ENCODE peak calls at places on chromosomes 3 and 15, in five cellular contexts. One of them, this sample, is unnamed.

GRCh38 chr15:41943543-41944312 is 28.6 kb downstream of the EHD4 start:
- DNase-seq in HepG2: no peak
- DNase-seq in H1: no peak
- DNase-seq in K562: no peak
- DNase-seq in GM12878: no peak
- DNase-seq in this sample: no peak

GRCh38 chr3:56137406-56137805 is 330.9 kb downstream of the ERC2 start:
- DNase-seq in HepG2: no peak
- DNase-seq in H1: no peak
- DNase-seq in K562: no peak
- DNase-seq in GM12878: no peak
- DNase-seq in this sample: no peak

GRCh38 chr15:81235781-81236507 is 39.3 kb downstream of the IL16 start:
- DNase-seq in HepG2: no peak
- DNase-seq in H1: no peak
- DNase-seq in K562: peak; percentile 23
- DNase-seq in GM12878: no peak
- DNase-seq in this sample: no peak

GRCh38 chr3:121748638-121749275 is 784 bp downstream of the GOLGB1 start:
- DNase-seq in HepG2: peak; percentile 74
- DNase-seq in H1: no peak
- DNase-seq in K562: peak; percentile 54
- DNase-seq in GM12878: no peak
- DNase-seq in this sample: peak; percentile 68

GRCh38 chr3:57956119-57956832 is 51.9 kb upstream of the FLNB start:
- DNase-seq in HepG2: no peak
- DNase-seq in H1: no peak
- DNase-seq in K562: no peak
- DNase-seq in GM12878: no peak
- DNase-seq in this sample: peak; percentile 11

GRCh38 chr3:61448378-61448777 is 113.0 kb upstream of the PTPRG start:
- DNase-seq in HepG2: no peak
- DNase-seq in H1: no peak
- DNase-seq in K562: no peak
- DNase-seq in GM12878: no peak
- DNase-seq in this sample: no peak

GRCh38 chr3:71441925-71442620 is 141.5 kb downstream of the FOXP1 start:
- DNase-seq in HepG2: no peak
- DNase-seq in H1: no peak
- DNase-seq in K562: no peak
- DNase-seq in GM12878: no peak
- DNase-seq in this sample: no peak

GRCh38 chr3:17942856-17943255 is 200.4 kb upstream of the TBC1D5 start:
- DNase-seq in HepG2: no peak
- DNase-seq in H1: no peak
- DNase-seq in K562: no peak
- DNase-seq in GM12878: no peak
- DNase-seq in this sample: no peak

GRCh38 chr15:42880121-42880520 is 40.5 kb downstream of the TTBK2 start:
- DNase-seq in HepG2: no peak
- DNase-seq in H1: no peak
- DNase-seq in K562: no peak
- DNase-seq in GM12878: no peak
- DNase-seq in this sample: no peak

GRCh38 chr3:61634678-61635077 is 73.3 kb downstream of the PTPRG start:
- DNase-seq in HepG2: peak; percentile 63
- DNase-seq in H1: no peak
- DNase-seq in K562: no peak
- DNase-seq in GM12878: no peak
- DNase-seq in this sample: no peak

GRCh38 chr3:122772827-122773226 is 20.8 kb downstream of the HSPBAP1 start:
- DNase-seq in HepG2: no peak
- DNase-seq in H1: no peak
- DNase-seq in K562: no peak
- DNase-seq in GM12878: no peak
- DNase-seq in this sample: no peak

GRCh38 chr3:150737874-150738679 is 24.9 kb downstream of the SIAH2 start:
- DNase-seq in HepG2: peak; percentile 96
- DNase-seq in H1: no peak
- DNase-seq in K562: peak; percentile 89
- DNase-seq in GM12878: peak; percentile 57
- DNase-seq in this sample: peak; percentile 22

GRCh38 chr3:190261015-190261414 is 61.2 kb downstream of the CLDN1 start:
- DNase-seq in HepG2: no peak
- DNase-seq in H1: no peak
- DNase-seq in K562: no peak
- DNase-seq in GM12878: no peak
- DNase-seq in this sample: no peak

GRCh38 chr3:58161435-58162398 is 49.1 kb downstream of the DNASE1L3 start:
- DNase-seq in HepG2: no peak
- DNase-seq in H1: no peak
- DNase-seq in K562: peak; percentile 94
- DNase-seq in GM12878: no peak
- DNase-seq in this sample: no peak

GRCh38 chr3:55619186-55619808 is 132.2 kb upstream of the WNT5A start:
- DNase-seq in HepG2: no peak
- DNase-seq in H1: no peak
- DNase-seq in K562: no peak
- DNase-seq in GM12878: no peak
- DNase-seq in this sample: no peak

GRCh38 chr15:38702178-38702912 is 137.7 kb upstream of the RASGRP1 start:
- DNase-seq in HepG2: peak; percentile 44
- DNase-seq in H1: no peak
- DNase-seq in K562: no peak
- DNase-seq in GM12878: no peak
- DNase-seq in this sample: peak; percentile 37

GRCh38 chr15:42736178-42736792 is 643 bp downstream of the CDAN1 start:
- DNase-seq in HepG2: no peak
- DNase-seq in H1: no peak
- DNase-seq in K562: peak; percentile 24
- DNase-seq in GM12878: no peak
- DNase-seq in this sample: peak; percentile 43

GRCh38 chr3:39128951-39129350 is 21.5 kb downstream of the TTC21A start:
- DNase-seq in HepG2: no peak
- DNase-seq in H1: no peak
- DNase-seq in K562: no peak
- DNase-seq in GM12878: no peak
- DNase-seq in this sample: no peak

GRCh38 chr15:88645171-88646087 is 6.6 kb downstream of the ISG20 start:
- DNase-seq in HepG2: no peak
- DNase-seq in H1: peak; percentile 13
- DNase-seq in K562: no peak
- DNase-seq in GM12878: no peak
- DNase-seq in this sample: no peak

GRCh38 chr15:35934383-35935049 is 388.6 kb upstream of the DPH6 start:
- DNase-seq in HepG2: no peak
- DNase-seq in H1: no peak
- DNase-seq in K562: no peak
- DNase-seq in GM12878: no peak
- DNase-seq in this sample: no peak

GRCh38 chr3:102447272-102447671 is 12.5 kb downstream of the ZPLD1 start:
- DNase-seq in HepG2: no peak
- DNase-seq in H1: no peak
- DNase-seq in K562: no peak
- DNase-seq in GM12878: no peak
- DNase-seq in this sample: no peak

GRCh38 chr3:106119691-106120090 is 250.9 kb upstream of the CBLB start:
- DNase-seq in HepG2: no peak
- DNase-seq in H1: no peak
- DNase-seq in K562: no peak
- DNase-seq in GM12878: no peak
- DNase-seq in this sample: peak; percentile 13

GRCh38 chr15:83694030-83694429 is 40.1 kb downstream of the ADAMTSL3 start:
- DNase-seq in HepG2: no peak
- DNase-seq in H1: peak; percentile 49
- DNase-seq in K562: no peak
- DNase-seq in GM12878: no peak
- DNase-seq in this sample: peak; percentile 60

GRCh38 chr3:151351216-151351615 is 21.9 kb upstream of the P2RY13 start:
- DNase-seq in HepG2: no peak
- DNase-seq in H1: no peak
- DNase-seq in K562: no peak
- DNase-seq in GM12878: no peak
- DNase-seq in this sample: peak; percentile 8

GRCh38 chr3:163916596-163917560 is 1161.4 kb downstream of the SI start:
- DNase-seq in HepG2: peak; percentile 6
- DNase-seq in H1: no peak
- DNase-seq in K562: peak; percentile 1
- DNase-seq in GM12878: no peak
- DNase-seq in this sample: peak; percentile 23

GRCh38 chr15:29102911-29103824 is 166.5 kb downstream of the NSMCE3 start:
- DNase-seq in HepG2: no peak
- DNase-seq in H1: peak; percentile 79
- DNase-seq in K562: no peak
- DNase-seq in GM12878: no peak
- DNase-seq in this sample: peak; percentile 78

GRCh38 chr15:69478259-69478687 is 25.7 kb downstream of the RPLP1 start:
- DNase-seq in HepG2: peak; percentile 35
- DNase-seq in H1: peak; percentile 86
- DNase-seq in K562: peak; percentile 65
- DNase-seq in GM12878: no peak
- DNase-seq in this sample: peak; percentile 90

GRCh38 chr3:195897853-195898415 is 10.4 kb downstream of the TNK2 start:
- DNase-seq in HepG2: no peak
- DNase-seq in H1: no peak
- DNase-seq in K562: no peak
- DNase-seq in GM12878: no peak
- DNase-seq in this sample: peak; percentile 59

GRCh38 chr3:168802761-168803160 is 707.0 kb upstream of the GOLIM4 start:
- DNase-seq in HepG2: no peak
- DNase-seq in H1: no peak
- DNase-seq in K562: no peak
- DNase-seq in GM12878: no peak
- DNase-seq in this sample: no peak

GRCh38 chr3:116139607-116140006 is 305.7 kb downstream of the LSAMP start:
- DNase-seq in HepG2: no peak
- DNase-seq in H1: no peak
- DNase-seq in K562: no peak
- DNase-seq in GM12878: no peak
- DNase-seq in this sample: no peak

GRCh38 chr3:23984934-23985333 is 39.8 kb downstream of the NR1D2 start:
- DNase-seq in HepG2: no peak
- DNase-seq in H1: no peak
- DNase-seq in K562: no peak
- DNase-seq in GM12878: no peak
- DNase-seq in this sample: no peak

GRCh38 chr3:9170851-9171160 is 78.6 kb downstream of the SRGAP3 start:
- DNase-seq in HepG2: no peak
- DNase-seq in H1: no peak
- DNase-seq in K562: no peak
- DNase-seq in GM12878: no peak
- DNase-seq in this sample: no peak

GRCh38 chr3:10364816-10365215 is 43.9 kb upstream of the SEC13 start:
- DNase-seq in HepG2: no peak
- DNase-seq in H1: no peak
- DNase-seq in K562: peak; percentile 36
- DNase-seq in GM12878: no peak
- DNase-seq in this sample: no peak
- TF ChIP-seq CREB1 in HepG2: no peak
- TF ChIP-seq CREB1 in H1: no peak
- TF ChIP-seq CREB1 in K562: no peak
- TF ChIP-seq CREB1 in GM12878: no peak
- TF ChIP-seq CREB1 in this sample: no peak

DNA sequence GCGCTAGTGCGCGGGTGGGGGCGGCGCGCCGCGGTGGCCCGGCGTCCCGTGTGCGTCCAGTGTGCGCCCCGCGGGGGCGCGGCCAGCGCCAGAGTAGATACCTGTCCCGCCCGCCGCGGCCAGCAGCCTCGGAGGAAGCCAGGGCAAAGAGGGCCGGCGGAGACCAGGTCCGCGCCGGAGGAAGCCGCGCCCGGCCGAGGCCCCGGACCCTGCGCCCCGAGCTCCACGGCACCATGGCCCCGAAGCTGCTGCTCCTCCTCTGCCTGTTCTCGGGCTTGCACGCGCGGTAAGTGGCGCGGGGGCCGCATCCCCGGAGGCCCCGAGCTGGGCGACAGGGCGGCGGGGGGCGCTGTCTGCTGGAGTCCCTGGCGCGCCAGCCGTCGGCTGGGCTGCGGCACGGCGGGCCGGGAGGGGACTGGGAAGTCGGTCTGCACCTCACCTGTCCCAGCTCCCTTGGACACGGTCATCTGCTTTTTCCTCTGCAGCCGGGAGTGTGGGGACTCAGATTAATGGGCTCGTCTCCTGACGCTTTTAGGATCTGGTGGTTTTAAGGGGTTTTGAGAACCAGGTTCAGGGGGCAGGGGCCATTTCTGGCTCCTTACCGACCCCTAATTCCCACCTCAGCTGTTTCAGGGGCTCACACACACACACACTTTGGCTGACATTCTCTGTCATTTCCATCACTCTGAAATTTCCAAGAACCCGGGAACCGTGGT is 480 bp downstream of the GABRG3 start:
- DNase-seq in HepG2: no peak
- DNase-seq in H1: peak; percentile 61
- DNase-seq in K562: no peak
- DNase-seq in GM12878: no peak
- DNase-seq in this sample: peak; percentile 63
- H3K27me3 ChIP-seq in HepG2: no peaks in the 10 kb centered on the region
- H3K27me3 ChIP-seq in H1: peaks cover 49% of the 10 kb centered on the region
- H3K27me3 ChIP-seq in K562: peaks cover 7% of the 10 kb centered on the region
- H3K27me3 ChIP-seq in GM12878: no peaks in the 10 kb centered on the region
- H3K27me3 ChIP-seq in this sample: peaks cover 65% of the 10 kb centered on the region

DNA sequence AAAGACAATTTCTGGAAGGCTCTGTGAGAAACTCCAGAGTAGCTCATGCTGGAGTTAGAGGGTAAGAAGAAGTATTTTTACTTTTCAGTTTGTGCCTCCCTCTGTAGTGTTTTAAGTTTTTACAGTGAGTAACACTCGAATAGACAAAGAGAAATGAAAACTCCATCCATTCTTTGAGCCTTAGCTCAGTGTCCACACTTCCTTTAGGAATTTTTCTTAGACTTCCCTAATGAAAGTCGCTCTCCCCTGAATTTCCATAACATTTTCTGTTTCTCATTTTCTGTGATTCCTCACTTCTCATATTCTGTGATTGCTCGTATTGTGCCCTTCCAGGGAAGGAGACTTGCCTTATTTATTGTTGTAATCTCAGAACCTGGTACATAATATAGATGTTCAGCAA is 2.1 kb downstream of the BLOC1S6 start:
- DNase-seq in HepG2: no peak
- DNase-seq in H1: no peak
- DNase-seq in K562: no peak
- DNase-seq in GM12878: no peak
- DNase-seq in this sample: no peak
- TF ChIP-seq CREB1 in HepG2: no peak
- TF ChIP-seq CREB1 in H1: no peak
- TF ChIP-seq CREB1 in K562: no peak
- TF ChIP-seq CREB1 in GM12878: no peak
- TF ChIP-seq CREB1 in this sample: no peak

DNA sequence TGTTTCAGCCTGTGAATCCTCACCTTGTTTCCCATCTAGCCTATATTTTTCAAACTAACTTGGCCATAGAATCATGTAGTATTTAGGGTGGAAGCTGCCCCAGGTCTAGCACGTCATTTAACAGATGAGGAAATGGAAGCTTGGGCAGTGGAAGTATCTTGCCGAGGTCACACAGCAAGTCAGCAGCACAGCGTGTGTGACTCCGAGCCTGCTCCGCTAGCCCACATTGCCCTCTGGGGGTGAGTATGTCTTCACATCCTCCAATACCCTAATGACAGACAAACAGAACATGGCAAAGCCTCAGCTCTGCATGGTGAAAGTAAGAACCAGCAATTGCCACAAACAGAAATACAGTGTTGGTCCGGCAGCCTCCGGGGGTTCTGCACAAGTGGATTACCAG is 2.2 kb upstream of the CCR5 start:
- DNase-seq in HepG2: no peak
- DNase-seq in H1: peak; percentile 60
- DNase-seq in K562: peak; percentile 33
- DNase-seq in GM12878: peak; percentile 70
- DNase-seq in this sample: peak; percentile 77
- H3K27me3 ChIP-seq in HepG2: peaks cover 8% of the 10 kb centered on the region
- H3K27me3 ChIP-seq in H1: no peaks in the 10 kb centered on the region
- H3K27me3 ChIP-seq in K562: peaks cover 30% of the 10 kb centered on the region
- H3K27me3 ChIP-seq in GM12878: no peaks in the 10 kb centered on the region
- H3K27me3 ChIP-seq in this sample: no peaks in the 10 kb centered on the region

This sample was measured in GM23338.